ENCODE peak calls at places on chromosome 15, in six cellular contexts. I is NCI-H1417 treated with DMSO at 0.1 percent for 48 hours; U is uterus; B is HFF-Myc; H is stimulated activated naive CD8-positive, alpha-beta T cell treated with anti-CD3 and anti-CD28 coated beads, Interleukin-15, Interleukin-2, amounts not matched to agents 100 U/mL and 50 U/mL, for 24 hours; Z is mesothelial cell of epicardium. S is an unnamed sample.

GRCh38 chr15:61521961-61522360 is 292.9 kb upstream of the RORA start:
- DNase-seq in I (no peak), U (no peak), B (no peak), H (no peak), Z (no peak), S (no peak)

GRCh38 chr15:77033729-77034619 is 36.9 kb downstream of the TSPAN3 start:
- DNase-seq in I (no peak), U (no peak), B (no peak), H (peak), Z (no peak), S (no peak)

GRCh38 chr15:28861031-28861534 is 12.6 kb upstream of the GOLGA6L7 start:
- DNase-seq in I (no peak), U (no peak), B (no peak), H (no peak), Z (no peak), S (no peak)

GRCh38 chr15:74242296-74242929 is 6.3 kb downstream of the CCDC33 start:
- DNase-seq in I (no peak), U (no peak), B (no peak), H (no peak), Z (no peak), S (no peak)

GRCh38 chr15:31758126-31758525 is 272.2 kb upstream of the CHRNA7 start:
- DNase-seq in I (peak), U (no peak), B (no peak), H (no peak), Z (no peak), S (no peak)

GRCh38 chr15:33007295-33007855 is 187.1 kb downstream of the FMN1 start:
- DNase-seq in I (no peak), U (no peak), B (no peak), H (no peak), Z (no peak), S (no peak)

GRCh38 chr15:31322486-31322885 is 4.1 kb upstream of the KLF13 start:
- DNase-seq in I (no peak), U (no peak), B (no peak), H (no peak), Z (no peak), S (no peak)

GRCh38 chr15:68691667-68692066 is 112.9 kb downstream of the CORO2B start:
- DNase-seq in I (no peak), U (no peak), B (no peak), H (no peak), Z (peak), S (no peak)

GRCh38 chr15:59303641-59304433 is 68.8 kb downstream of the MYO1E start:
- DNase-seq in I (no peak), U (peak), B (no peak), H (peak), Z (no peak), S (no peak)

GRCh38 chr15:100873029-100873677 is 6.5 kb upstream of the ALDH1A3 start:
- DNase-seq in I (no peak), U (peak), B (peak), H (peak), Z (peak), S (peak)

GRCh38 chr15:41367418-41367817 is 34.7 kb downstream of the NUSAP1 start:
- DNase-seq in I (no peak), U (no peak), B (no peak), H (no peak), Z (no peak), S (no peak)

GRCh38 chr15:78455749-78456148 is 17.7 kb downstream of the IREB2 start:
- DNase-seq in I (no peak), U (no peak), B (no peak), H (no peak), Z (no peak), S (no peak)

GRCh38 chr15:77901921-77902750 is 175.4 kb downstream of the TBC1D2B start:
- DNase-seq in I (no peak), U (no peak), B (no peak), H (no peak), Z (no peak), S (no peak)

GRCh38 chr15:65896231-65896630 is 26.9 kb downstream of the RAB11A start:
- DNase-seq in I (no peak), U (no peak), B (no peak), H (no peak), Z (no peak), S (no peak)

GRCh38 chr15:68080783-68081182 is 26.7 kb downstream of the PIAS1 start:
- DNase-seq in I (no peak), U (no peak), B (no peak), H (no peak), Z (no peak), S (no peak)

GRCh38 chr15:46293550-46293949 is 658.7 kb downstream of the SQOR start:
- DNase-seq in I (no peak), U (no peak), B (no peak), H (no peak), Z (no peak), S (no peak)

GRCh38 chr15:82072926-82073537 is 27.2 kb upstream of the MEX3B start:
- DNase-seq in I (no peak), U (no peak), B (no peak), H (no peak), Z (no peak), S (no peak)

GRCh38 chr15:47194718-47195117 is 522.6 kb upstream of the SEMA6D start:
- DNase-seq in I (no peak), U (no peak), B (no peak), H (no peak), Z (no peak), S (no peak)

GRCh38 chr15:52392008-52392687 is 96.5 kb upstream of the MYO5C start:
- DNase-seq in I (no peak), U (no peak), B (no peak), H (no peak), Z (no peak), S (no peak)

GRCh38 chr15:56821721-56822425 is 88.6 kb upstream of the ZNF280D start:
- DNase-seq in I (no peak), U (peak), B (peak), H (peak), Z (peak), S (peak)

GRCh38 chr15:57216288-57216687 is 160.0 kb upstream of the CGNL1 start:
- DNase-seq in I (no peak), U (no peak), B (peak), H (no peak), Z (no peak), S (no peak)

GRCh38 chr15:95995375-95996168 is 334.9 kb upstream of the NR2F2 start:
- DNase-seq in I (no peak), U (no peak), B (no peak), H (no peak), Z (no peak), S (no peak)

S was measured in ovary.